ENCODE peak calls at places on chromosomes 3 and 15, in six cellular contexts. I is upper lobe of left lung, S is A549, Y is HepG2, Q is K562, M is GM12878. L is an unnamed sample.

GRCh38 chr3:17840651-17841050 is 98.2 kb upstream of the TBC1D5 start:
- ATAC-seq in I (no peak), S (peak; percentile 47), Y (peak; percentile 14), Q (peak; percentile 10), M (peak; percentile 19), L (no peak)

GRCh38 chr15:39613271-39613670 is 32.4 kb downstream of the THBS1 start:
- ATAC-seq in I (no peak), S (no peak), Y (no peak), Q (no peak), M (no peak), L (no peak)

GRCh38 chr15:101481917-101482525 is 7.5 kb downstream of the PCSK6 start:
- ATAC-seq in I (no peak), S (peak; percentile 28), Y (peak; percentile 25), Q (peak; percentile 16), M (no peak), L (no peak)

GRCh38 chr3:186097663-186098451 is 11.0 kb downstream of the ETV5 start:
- ATAC-seq in I (peak; percentile 76), S (peak; percentile 95), Y (peak; percentile 90), Q (peak; percentile 73), M (peak; percentile 49), L (peak; percentile 67)

GRCh38 chr3:139320551-139321309 is 23.1 kb upstream of the MRPS22 start:
- ATAC-seq in I (no peak), S (no peak), Y (no peak), Q (no peak), M (no peak), L (no peak)

GRCh38 chr3:12428131-12428530 is 56.1 kb upstream of the TSEN2 start:
- ATAC-seq in I (peak; percentile 36), S (no peak), Y (peak; percentile 28), Q (no peak), M (no peak), L (no peak)

GRCh38 chr15:88604972-88605506 is 16.1 kb upstream of the AEN start:
- ATAC-seq in I (peak; percentile 11), S (peak; percentile 55), Y (no peak), Q (no peak), M (no peak), L (no peak)

GRCh38 chr15:76310470-76311070 is 699 bp downstream of the ETFA start:
- ATAC-seq in I (peak; percentile 67), S (peak; percentile 22), Y (peak; percentile 28), Q (peak; percentile 36), M (peak; percentile 48), L (peak; percentile 5)

GRCh38 chr3:18679226-18679625 is 254.1 kb upstream of the SATB1 start:
- ATAC-seq in I (no peak), S (no peak), Y (no peak), Q (no peak), M (no peak), L (no peak)

GRCh38 chr15:101689901-101690300 is 34.4 kb downstream of the TARS3 start:
- ATAC-seq in I (no peak), S (no peak), Y (no peak), Q (no peak), M (no peak), L (no peak)

GRCh38 chr3:127084401-127084990 is 101.6 kb downstream of the PLXNA1 start:
- ATAC-seq in I (no peak), S (no peak), Y (no peak), Q (no peak), M (no peak), L (no peak)

GRCh38 chr3:12170207-12170606 is 11.5 kb upstream of the TIMP4 start:
- ATAC-seq in I (peak; percentile 72), S (no peak), Y (no peak), Q (no peak), M (no peak), L (peak; percentile 63)

GRCh38 chr15:31858026-31858425 is 172.3 kb upstream of the CHRNA7 start:
- ATAC-seq in I (no peak), S (no peak), Y (no peak), Q (no peak), M (no peak), L (no peak)

GRCh38 chr3:126753191-126754160 is 49.4 kb downstream of the CHCHD6 start:
- ATAC-seq in I (peak; percentile 42), S (no peak), Y (peak; percentile 77), Q (no peak), M (no peak), L (no peak)

GRCh38 chr15:83970290-83970890 is 265.2 kb upstream of the GOLGA6L4 start:
- ATAC-seq in I (peak; percentile 87), S (no peak), Y (no peak), Q (no peak), M (no peak), L (peak; percentile 36)

GRCh38 chr3:177150970-177151627 is 46.2 kb downstream of the TBL1XR1 start:
- ATAC-seq in I (peak; percentile 39), S (peak; percentile 82), Y (peak; percentile 40), Q (peak; percentile 76), M (peak; percentile 86), L (no peak)

GRCh38 chr3:48112813-48113212 is 75.4 kb downstream of the CDC25A start:
- ATAC-seq in I (no peak), S (no peak), Y (no peak), Q (no peak), M (no peak), L (no peak)

GRCh38 chr3:48110463-48110862 is 77.8 kb downstream of the CDC25A start:
- ATAC-seq in I (no peak), S (no peak), Y (no peak), Q (no peak), M (no peak), L (no peak)

DNA sequence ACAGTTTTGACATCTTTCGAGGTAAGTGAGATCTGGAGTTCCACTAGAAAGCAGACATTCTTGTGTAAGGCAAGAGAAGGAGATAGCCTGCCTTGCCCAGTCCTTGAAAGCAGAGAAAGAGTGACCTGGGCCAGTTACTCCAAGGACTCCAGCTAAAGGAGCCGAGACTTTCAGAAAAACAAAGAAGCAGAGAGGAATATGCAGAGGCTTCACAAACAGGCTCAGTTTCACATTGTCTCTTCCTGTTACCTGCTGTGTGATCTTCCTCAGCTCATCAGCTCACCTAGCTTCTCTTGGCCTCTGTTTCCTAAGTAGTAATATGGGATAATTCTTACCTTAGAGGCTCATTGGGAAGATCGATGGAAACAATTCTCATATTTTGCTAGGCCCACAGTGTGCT is 81.0 kb downstream of the CDC25A start:
- ATAC-seq in I (no peak), S (no peak), Y (no peak), Q (no peak), M (no peak), L (no peak)
- H3K4me1 ChIP-seq in I (no peaks in the 10 kb centered on the region), S (no peaks in the 10 kb centered on the region), Y (no peaks in the 10 kb centered on the region), Q (no peaks in the 10 kb centered on the region), M (peaks cover 6% of the 10 kb centered on the region), L (no peaks in the 10 kb centered on the region)

GRCh38 chr15:93118904-93119303 is 29.9 kb upstream of the RGMA start:
- ATAC-seq in I (no peak), S (no peak), Y (no peak), Q (no peak), M (no peak), L (no peak)
- TF ChIP-seq EP300 in I (no peak), S (no peak), Y (no peak), Q (no peak), M (no peak), L (no peak)

GRCh38 chr3:150546226-150547044 is at the start of the genes EIF2A and SERP1:
- ATAC-seq in I (peak; percentile 98), S (peak; percentile 98), Y (peak; percentile 98), Q (peak; percentile 94), M (peak; percentile 92), L (peak; percentile 98)

GRCh38 chr3:150544726-150545125 is 1.6 kb downstream of the SERP1 start:
- ATAC-seq in I (no peak), S (no peak), Y (no peak), Q (no peak), M (no peak), L (no peak)

GRCh38 chr3:150544040-150544439 is 2.3 kb downstream of the SERP1 start:
- ATAC-seq in I (no peak), S (no peak), Y (no peak), Q (no peak), M (no peak), L (no peak)

GRCh38 chr3:150545419-150546225 is 674 bp downstream of the SERP1 start:
- ATAC-seq in I (peak; percentile 37), S (no peak), Y (peak; percentile 1), Q (peak; percentile 58), M (peak; percentile 6), L (no peak)

GRCh38 chr3:150547045-150547753 is 612 bp downstream of the EIF2A start:
- ATAC-seq in I (no peak), S (no peak), Y (no peak), Q (peak; percentile 2), M (no peak), L (no peak)
- H3K4me1 ChIP-seq in I (peaks cover 24% of the 10 kb centered on the region), S (peaks cover 20% of the 10 kb centered on the region), Y (peaks cover 60% of the 10 kb centered on the region), Q (peaks cover 4% of the 10 kb centered on the region), M (peaks cover 3% of the 10 kb centered on the region), L (peaks cover 9% of the 10 kb centered on the region)

DNA sequence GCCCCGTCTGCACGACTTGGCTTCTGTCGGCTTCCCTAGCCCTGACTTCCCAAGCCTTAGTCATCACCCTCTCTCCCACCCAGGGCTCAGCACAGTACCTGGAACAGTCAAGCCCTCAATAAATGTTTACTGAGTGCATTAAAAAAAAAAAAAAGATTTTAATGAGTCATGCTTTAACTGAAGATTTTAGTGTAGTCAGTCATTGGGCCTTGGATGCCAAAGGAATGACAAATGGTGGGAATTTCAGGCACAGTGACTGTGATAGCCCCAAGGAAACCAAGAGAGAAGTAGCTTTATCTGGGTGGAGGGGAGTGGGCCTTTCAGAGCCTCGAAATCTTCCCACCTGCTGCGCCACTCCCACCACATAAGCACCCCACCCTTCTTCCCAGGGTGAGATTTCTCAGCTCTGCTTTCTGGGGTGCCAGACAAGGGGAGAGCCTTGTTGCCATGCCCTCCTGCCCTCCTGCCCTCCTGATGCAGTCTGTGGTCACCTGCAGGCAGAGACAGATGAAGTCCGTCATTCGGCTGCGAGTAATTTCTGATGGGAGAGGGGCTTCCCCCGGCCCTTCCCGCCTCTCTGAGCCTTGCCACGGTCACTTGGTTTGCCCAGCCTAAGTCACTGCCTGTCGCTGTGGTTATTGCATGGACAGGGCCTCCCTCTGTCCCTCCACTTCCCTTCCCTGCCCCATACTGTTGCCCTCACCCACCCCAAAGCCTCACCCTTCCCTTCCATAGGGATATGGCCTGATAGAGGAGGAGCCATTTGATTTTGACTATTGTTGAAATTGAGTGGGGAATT is 41.8 kb downstream of the SMAD3 start:
- ATAC-seq in I (peak; percentile 76), S (peak; percentile 79), Y (no peak), Q (peak; percentile 62), M (peak; percentile 13), L (peak; percentile 79)
- TF ChIP-seq EP300 in I (no peak), S (peak; percentile 98), Y (peak; percentile 30), Q (peak; percentile 61), M (no peak), L (no peak)

DNA sequence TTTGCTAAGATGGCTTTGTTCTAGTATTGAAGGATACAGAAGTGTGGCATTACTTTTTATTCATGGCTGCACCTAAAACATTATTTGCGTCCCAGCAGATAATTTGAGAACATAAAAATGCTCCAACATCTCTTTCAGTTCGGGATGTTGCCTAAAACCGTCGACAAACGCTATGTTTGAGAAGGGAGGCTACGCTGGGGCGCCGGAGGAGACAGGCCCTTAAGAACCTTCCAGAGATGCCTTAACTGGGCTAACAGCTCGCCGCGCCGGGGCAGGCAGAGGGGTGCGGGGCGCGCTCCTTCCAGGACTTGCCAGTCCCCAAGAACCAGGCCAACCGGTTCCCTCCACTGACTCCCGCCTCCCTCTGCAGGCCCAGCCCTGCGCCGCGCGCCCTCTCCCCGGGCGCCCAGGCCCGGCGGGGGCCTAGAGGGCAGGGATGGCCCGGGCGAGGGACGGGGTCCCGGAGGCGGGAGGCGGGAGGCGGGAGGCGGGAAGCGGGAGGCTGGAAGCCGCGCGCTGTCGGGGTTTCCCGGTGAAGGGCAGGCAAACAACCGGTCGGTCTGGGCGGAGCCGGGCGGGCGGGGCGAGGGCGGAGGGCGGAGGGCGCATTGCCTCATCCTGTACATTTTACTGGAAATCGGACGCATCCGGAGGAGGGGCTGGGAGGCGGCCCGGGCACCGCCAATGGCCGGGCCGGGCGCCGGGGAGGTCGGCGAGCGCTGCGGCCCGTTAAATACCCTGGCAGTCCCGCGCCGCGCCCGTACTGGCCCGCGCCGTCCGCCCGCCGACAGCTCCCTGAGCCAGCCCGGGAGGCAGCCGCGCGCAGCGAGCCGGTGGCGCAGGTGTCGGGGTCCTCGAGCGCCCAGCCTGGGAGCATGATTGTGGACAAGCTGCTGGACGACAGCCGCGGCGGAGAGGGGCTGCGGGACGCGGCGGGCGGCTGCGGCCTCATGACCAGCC is at the start of gene NFKBIZ:
- ATAC-seq in I (peak; percentile 94), S (peak; percentile 92), Y (peak; percentile 90), Q (peak; percentile 93), M (peak; percentile 78), L (peak; percentile 96)
- H3K4me1 ChIP-seq in I (peaks cover 36% of the 10 kb centered on the region), S (peaks cover 38% of the 10 kb centered on the region), Y (peaks cover 53% of the 10 kb centered on the region), Q (peaks cover 10% of the 10 kb centered on the region), M (peaks cover 16% of the 10 kb centered on the region), L (peaks cover 11% of the 10 kb centered on the region)

L was measured in gastroesophageal sphincter.